ENCODE peak calls at places on chromosomes 7 and 10, in ten cellular contexts. P is EH; L is stimulated activated CD8-positive, alpha-beta memory T cell treated with anti-CD3 and anti-CD28 coated beads, Interleukin-12 subunit alpha, Interleukin-12 subunit beta, amount 100 ng/mL, for 4 hours; S is neuronal stem cell; A is RCC 7860; J is activated CD4-positive, alpha-beta T cell treated with anti-CD3 and anti-CD28 coated beads, Interleukin-2, amount 10 ng/mL, durations not matched to agents 7 days and 5 days; T is left cardiac atrium; F is hippocampal formation; H is NCI-H774; Q is NCI-H1105 treated with DMSO at 0.1 percent for 48 hours. I is an unnamed sample.

GRCh38 chr7:81211617-81212016 is 292.8 kb upstream of the SEMA3C start:
- DNase-seq in P (peak), L (no peak), S (no peak), A (no peak), J (no peak), T (no peak), F (no peak), H (no peak), Q (no peak), I (no peak)

GRCh38 chr10:95394161-95394880 is 103.5 kb upstream of the PDLIM1 start:
- DNase-seq in P (no peak), L (no peak), S (no peak), A (peak), J (no peak), T (no peak), F (no peak), H (no peak), Q (no peak), I (no peak)

GRCh38 chr7:132893560-132893959 is 188.3 kb downstream of the CHCHD3 start:
- DNase-seq in P (no peak), L (no peak), S (no peak), A (no peak), J (no peak), T (no peak), F (no peak), H (no peak), Q (no peak), I (no peak)

GRCh38 chr7:158238616-158239289 is 348.9 kb downstream of the PTPRN2 start:
- DNase-seq in P (no peak), L (no peak), S (no peak), A (no peak), J (no peak), T (no peak), F (no peak), H (no peak), Q (no peak), I (no peak)

GRCh38 chr7:101923276-101923985 is 106.0 kb downstream of the CUX1 start:
- DNase-seq in P (peak), L (no peak), S (no peak), A (no peak), J (no peak), T (no peak), F (no peak), H (no peak), Q (no peak), I (no peak)

GRCh38 chr10:110013615-110014293 is 6.0 kb downstream of the ADD3 start:
- DNase-seq in P (no peak), L (no peak), S (no peak), A (peak), J (peak), T (no peak), F (no peak), H (no peak), Q (no peak), I (no peak)

GRCh38 chr10:132030898-132031463 is 34.8 kb upstream of the JAKMIP3 start:
- DNase-seq in P (no peak), L (no peak), S (no peak), A (no peak), J (no peak), T (no peak), F (no peak), H (peak), Q (peak), I (no peak)

GRCh38 chr7:115094163-115094562 is 172.3 kb downstream of the MDFIC start:
- DNase-seq in P (no peak), L (no peak), S (no peak), A (no peak), J (no peak), T (no peak), F (no peak), H (no peak), Q (no peak), I (no peak)

GRCh38 chr7:4665661-4666060 is 16.4 kb upstream of the FOXK1 start:
- DNase-seq in P (peak), L (no peak), S (no peak), A (peak), J (no peak), T (no peak), F (no peak), H (no peak), Q (no peak), I (no peak)

GRCh38 chr7:12757443-12757842 is 70.0 kb downstream of the ARL4A start:
- DNase-seq in P (peak), L (no peak), S (no peak), A (peak), J (no peak), T (no peak), F (no peak), H (no peak), Q (no peak), I (no peak)

GRCh38 chr7:158446281-158446680 is 141.3 kb downstream of the PTPRN2 start:
- DNase-seq in P (no peak), L (no peak), S (no peak), A (no peak), J (no peak), T (no peak), F (no peak), H (no peak), Q (no peak), I (no peak)

GRCh38 chr7:39811161-39811614 is 138.9 kb upstream of the CDK13 start:
- DNase-seq in P (peak), L (no peak), S (no peak), A (no peak), J (no peak), T (no peak), F (no peak), H (no peak), Q (peak), I (no peak)

GRCh38 chr7:43700059-43700501 is 29.2 kb downstream of the COA1 start:
- DNase-seq in P (peak), L (no peak), S (peak), A (peak), J (no peak), T (no peak), F (no peak), H (peak), Q (peak), I (no peak)

GRCh38 chr7:120873367-120873766 is 15.4 kb upstream of the TSPAN12 start:
- DNase-seq in P (no peak), L (no peak), S (peak), A (no peak), J (no peak), T (no peak), F (no peak), H (no peak), Q (peak), I (no peak)

GRCh38 chr10:22427101-22427500 is 81.8 kb downstream of the SPAG6 start:
- DNase-seq in P (no peak), L (no peak), S (no peak), A (peak), J (no peak), T (no peak), F (no peak), H (no peak), Q (no peak), I (no peak)

GRCh38 chr10:101120884-101121660 is 10.0 kb upstream of the TLX1 start:
- DNase-seq in P (no peak), L (no peak), S (no peak), A (no peak), J (peak), T (no peak), F (no peak), H (no peak), Q (no peak), I (peak)

GRCh38 chr10:132961-133898 is 2.0 kb upstream of the ZMYND11 start:
- DNase-seq in P (peak), L (no peak), S (no peak), A (peak), J (no peak), T (no peak), F (no peak), H (no peak), Q (no peak), I (no peak)

GRCh38 chr7:55109384-55110167 is 90.8 kb downstream of the EGFR start:
- DNase-seq in P (no peak), L (no peak), S (no peak), A (peak), J (no peak), T (no peak), F (no peak), H (no peak), Q (no peak), I (no peak)

GRCh38 chr10:53111529-53111928 is 338.9 kb upstream of the MBL2 start:
- DNase-seq in P (no peak), L (no peak), S (no peak), A (no peak), J (peak), T (no peak), F (no peak), H (no peak), Q (no peak), I (no peak)

GRCh38 chr7:132270517-132270916 is 305.8 kb downstream of the PLXNA4 start:
- DNase-seq in P (peak), L (no peak), S (peak), A (no peak), J (peak), T (no peak), F (no peak), H (no peak), Q (no peak), I (no peak)

GRCh38 chr10:100544950-100545349 is 9.2 kb downstream of the HIF1AN start:
- DNase-seq in P (no peak), L (no peak), S (no peak), A (no peak), J (no peak), T (no peak), F (no peak), H (no peak), Q (no peak), I (no peak)

GRCh38 chr10:84390364-84390763 is 62.0 kb downstream of the CCSER2 start:
- DNase-seq in P (no peak), L (no peak), S (no peak), A (no peak), J (no peak), T (no peak), F (no peak), H (no peak), Q (no peak), I (no peak)

I was measured in colonic mucosa.